ENCODE peak calls at places on chromosome 4, in seven cellular contexts. F is NCI-H1417, A is AG10803, C is GDM1, G is lower lobe of right lung, K is lung, D is WTC11. E is an unnamed sample.

GRCh38 chr4:74529284-74530041 is 84.5 kb downstream of the AREG start:
- DNase-seq in D (no peak), G (no peak), A (no peak), K (no peak), C (no peak), F (no peak), E (no peak)

GRCh38 chr4:112176596-112176995 is 31.3 kb downstream of the FAM241A start:
- DNase-seq in D (no peak), K (no peak), C (no peak), F (no peak), A (no peak), G (no peak), E (no peak)

GRCh38 chr4:114072781-114073180 is 93.3 kb upstream of the ARSJ start:
- DNase-seq in F (no peak), D (no peak), A (no peak), K (no peak), C (no peak), G (no peak), E (no peak)

GRCh38 chr4:94595880-94596483 is 144.2 kb downstream of the PDLIM5 start:
- DNase-seq in K (no peak), G (no peak), C (no peak), A (peak; percentile 70), F (peak; percentile 74), D (no peak), E (no peak)

GRCh38 chr4:70714061-70714468 is 7.7 kb upstream of the RUFY3 start:
- DNase-seq in G (no peak), C (no peak), K (no peak), D (no peak), A (peak; percentile 29), F (no peak), E (no peak)

GRCh38 chr4:185219551-185220344 is 10.3 kb downstream of the SNX25 start:
- DNase-seq in F (no peak), C (no peak), A (peak; percentile 91), K (no peak), D (no peak), G (no peak), E (no peak)

GRCh38 chr4:15234101-15234500 is 193.7 kb upstream of the C1QTNF7 start:
- DNase-seq in A (peak; percentile 69), C (no peak), F (no peak), K (no peak), G (no peak), D (no peak), E (no peak)

GRCh38 chr4:89301902-89302301 is 5.7 kb downstream of the GPRIN3 start:
- DNase-seq in C (no peak), G (no peak), K (no peak), D (no peak), A (no peak), F (no peak), E (no peak)

GRCh38 chr4:188727746-188728145 is 588.5 kb downstream of the TRIML1 start:
- DNase-seq in A (no peak), F (no peak), G (no peak), D (no peak), C (no peak), K (no peak), E (no peak)

GRCh38 chr4:80077639-80078038 is 4.6 kb upstream of the ANTXR2 start:
- DNase-seq in A (no peak), C (no peak), D (no peak), K (no peak), F (no peak), G (no peak), E (no peak)